ENCODE peak calls at places on chromosomes 5 and 9, in nine cellular contexts. W is fibroblast of pulmonary artery, A is cardiac fibroblast, D is AG09309, Q is HFF-Myc, M is WERI-Rb-1, Z is astrocyte of the spinal cord, H is brain microvascular endothelial cell, E is sigmoid colon. U is an unnamed sample.

GRCh38 chr5:124439609-124440008 is 306.8 kb downstream of the ZNF608 start:
- DNase-seq in Q (no peak), M (no peak), E (no peak), D (no peak), H (no peak), A (no peak), Z (no peak), W (no peak), U (no peak)

GRCh38 chr5:21219966-21220365 is 1232.0 kb upstream of the CDH18 start:
- DNase-seq in M (no peak), D (no peak), A (no peak), E (no peak), W (no peak), H (no peak), Q (no peak), Z (no peak), U (no peak)

GRCh38 chr9:114005371-114006154 is 72.5 kb downstream of the AMBP start:
- DNase-seq in Z (no peak), A (no peak), M (peak), D (no peak), E (peak), H (no peak), Q (no peak), W (no peak), U (no peak)

GRCh38 chr9:35618325-35618727 is at the start of gene CD72:
- DNase-seq in Z (no peak), A (no peak), D (no peak), M (no peak), E (no peak), W (no peak), Q (no peak), H (no peak), U (no peak)

GRCh38 chr9:77163889-77164288 is 13.4 kb upstream of the VPS13A start:
- DNase-seq in A (peak), Q (no peak), W (peak), Z (no peak), E (no peak), D (peak), M (no peak), H (peak), U (peak)

GRCh38 chr5:14617441-14617840 is 35.8 kb downstream of the OTULINL start:
- DNase-seq in A (no peak), Q (no peak), E (no peak), Z (no peak), W (no peak), H (no peak), D (no peak), M (no peak), U (no peak)

GRCh38 chr5:138911441-138911840 is 36.3 kb upstream of the LRRTM2 start:
- DNase-seq in Z (peak), E (no peak), H (peak), Q (no peak), A (peak), W (peak), D (no peak), M (no peak), U (peak)

GRCh38 chr9:82621446-82621845 is 441.5 kb downstream of the RASEF start:
- DNase-seq in Q (no peak), M (no peak), A (no peak), H (peak), D (no peak), W (no peak), Z (no peak), E (no peak), U (no peak)

GRCh38 chr5:6632324-6632930 is 417 bp downstream of the NSUN2 start:
- DNase-seq in H (peak), W (peak), A (peak), D (no peak), E (peak), Z (peak), M (peak), Q (no peak), U (peak)

GRCh38 chr5:138722518-138722917 is 30.7 kb upstream of the CTNNA1 start:
- DNase-seq in Z (no peak), D (no peak), A (no peak), W (no peak), Q (no peak), H (no peak), E (no peak), M (peak), U (no peak)

GRCh38 chr9:9754186-9754585 is 858.6 kb downstream of the PTPRD start:
- DNase-seq in W (no peak), Q (no peak), D (no peak), H (no peak), Z (peak), E (no peak), A (no peak), M (no peak), U (peak)

GRCh38 chr9:85332487-85332886 is 409.3 kb downstream of the AGTPBP1 start:
- DNase-seq in E (no peak), W (no peak), H (no peak), Q (no peak), Z (no peak), M (no peak), A (no peak), D (no peak), U (no peak)

GRCh38 chr9:27227192-27227591 is 69.8 kb downstream of the EQTN start:
- DNase-seq in A (no peak), M (no peak), E (no peak), D (peak), H (peak), Q (no peak), W (peak), Z (no peak), U (peak)

GRCh38 chr5:135435467-135436330 is 11.4 kb downstream of the DCANP1 start:
- DNase-seq in A (no peak), D (no peak), H (no peak), Z (no peak), M (no peak), W (no peak), E (no peak), Q (no peak), U (no peak)

GRCh38 chr9:34010979-34011378 is 37.7 kb downstream of the UBAP2 start:
- DNase-seq in A (peak), M (no peak), Z (no peak), W (peak), E (no peak), D (no peak), Q (peak), H (no peak), U (no peak)

GRCh38 chr5:3709058-3709723 is 113.6 kb downstream of the IRX1 start:
- DNase-seq in D (no peak), H (no peak), Z (no peak), W (no peak), E (no peak), M (no peak), Q (no peak), A (no peak), U (no peak)

GRCh38 chr5:67166460-67166871 is 30.1 kb downstream of the CD180 start:
- DNase-seq in D (no peak), H (no peak), A (no peak), E (peak), Q (no peak), W (no peak), Z (no peak), M (no peak), U (no peak)

GRCh38 chr9:36151306-36152210 is 15.0 kb downstream of the GLIPR2 start:
- DNase-seq in A (peak), E (peak), Z (peak), W (peak), M (no peak), H (peak), D (no peak), Q (no peak), U (peak)

GRCh38 chr5:178422400-178422775 is 167.8 kb downstream of the COL23A1 start:
- DNase-seq in H (no peak), Z (no peak), D (no peak), M (no peak), E (no peak), A (no peak), Q (no peak), W (no peak), U (no peak)

GRCh38 chr5:177366528-177367322 is 9.0 kb downstream of the RGS14 start:
- DNase-seq in Q (peak), H (peak), A (peak), W (peak), Z (peak), M (peak), E (peak), D (no peak), U (peak)

GRCh38 chr5:138372225-138372624 is 19.7 kb downstream of the KDM3B start:
- DNase-seq in H (no peak), Z (no peak), D (no peak), W (no peak), E (no peak), A (no peak), M (no peak), Q (no peak), U (no peak)

GRCh38 chr5:171390883-171391677 is 3.4 kb downstream of the NPM1 start:
- DNase-seq in W (no peak), D (no peak), H (no peak), Z (no peak), M (no peak), Q (no peak), E (no peak), A (no peak), U (no peak)
- H3K4me3 ChIP-seq in W (peak), D (peak), H (peak), Z (no peak), M (no peak), Q (peak), E (no peak), A (peak), U (peak)

GRCh38 chr9:37295796-37296195 is 126.7 kb upstream of the GRHPR start:
- DNase-seq in Z (no peak), D (no peak), Q (no peak), A (no peak), W (no peak), M (no peak), E (no peak), H (no peak), U (no peak)
- TF ChIP-seq CTCF in Z (no peak), D (no peak), Q (no peak), A (peak), W (peak), M (no peak), E (no peak), H (peak), U (peak)

GRCh38 chr9:129697956-129698757 is 32.7 kb downstream of the PRRX2 start:
- DNase-seq in Z (no peak), W (no peak), A (no peak), D (no peak), E (peak), M (no peak), H (no peak), Q (no peak), U (peak)
- H3K4me3 ChIP-seq in Z (peak), W (peak), A (peak), D (peak), E (peak), M (peak), H (peak), Q (peak), U (peak)

GRCh38 chr5:55544341-55544740 is 9.6 kb upstream of the PLPP1 start:
- DNase-seq in E (no peak), D (no peak), W (no peak), Z (no peak), A (peak), M (no peak), Q (no peak), H (no peak), U (no peak)

GRCh38 chr5:55551904-55552303 is 17.1 kb upstream of the PLPP1 start:
- DNase-seq in Z (no peak), H (no peak), A (no peak), M (no peak), E (no peak), Q (no peak), D (no peak), W (no peak), U (no peak)

GRCh38 chr5:55547792-55548191 is 13.0 kb upstream of the PLPP1 start:
- DNase-seq in Q (no peak), W (no peak), H (no peak), E (no peak), D (no peak), Z (no peak), M (no peak), A (no peak), U (no peak)

GRCh38 chr5:55551298-55551846 is 16.6 kb upstream of the PLPP1 start:
- DNase-seq in D (no peak), W (no peak), A (no peak), H (no peak), E (no peak), Z (no peak), M (no peak), Q (no peak), U (no peak)

GRCh38 chr5:55546991-55547390 is 12.2 kb upstream of the PLPP1 start:
- DNase-seq in Q (no peak), Z (no peak), M (no peak), E (no peak), H (no peak), W (no peak), A (no peak), D (no peak), U (no peak)
- TF ChIP-seq CTCF in Q (no peak), Z (no peak), M (no peak), E (no peak), H (no peak), W (no peak), A (no peak), D (no peak), U (no peak)

U was measured in fibroblast of villous mesenchyme.